ENCODE peak calls at places on chromosomes 7 and 10, in five cellular contexts. K is LoVo, G is cerebellar nuclear complex, I is iPS DF 19.7, J is NCI-H1092 treated with DMSO at 0.1 percent for 48 hours. Q is an unnamed sample.

GRCh38 chr10:48343106-48343505 is 36.6 kb downstream of the MAPK8 start:
- DNase-seq in K (no peak), G (no peak), I (no peak), J (no peak), Q (no peak)

GRCh38 chr10:30917790-30918189 is 113.9 kb downstream of the ZNF438 start:
- DNase-seq in K (no peak), G (no peak), I (no peak), J (no peak), Q (no peak)

GRCh38 chr10:8060704-8061121 is 6.2 kb downstream of the GATA3 start:
- DNase-seq in K (no peak), G (no peak), I (no peak), J (no peak), Q (no peak)

GRCh38 chr10:95286707-95287106 is 4.1 kb downstream of the PDLIM1 start:
- DNase-seq in K (no peak), G (no peak), I (no peak), J (no peak), Q (no peak)

GRCh38 chr10:104139221-104139620 is 17.2 kb downstream of the SFR1 start:
- DNase-seq in K (no peak), G (no peak), I (no peak), J (no peak), Q (no peak)

GRCh38 chr7:55415173-55415778 is 50.1 kb downstream of the LANCL2 start:
- DNase-seq in K (peak; percentile 89), G (no peak), I (no peak), J (peak; percentile 87), Q (peak; percentile 85)

GRCh38 chr10:96758423-96758822 is 38.1 kb upstream of the PIK3AP1 start:
- DNase-seq in K (no peak), G (no peak), I (no peak), J (no peak), Q (no peak)

GRCh38 chr7:21617916-21618390 is 75.1 kb downstream of the DNAH11 start:
- DNase-seq in K (peak; percentile 93), G (no peak), I (no peak), J (no peak), Q (peak; percentile 47)

GRCh38 chr10:125868372-125868975 is 12.6 kb downstream of the DHX32 start:
- DNase-seq in K (peak; percentile 67), G (no peak), I (peak; percentile 12), J (peak; percentile 16), Q (peak; percentile 57)

GRCh38 chr7:138981332-138982203 is at the start of gene KIAA1549:
- DNase-seq in K (peak; percentile 91), G (no peak), I (no peak), J (peak; percentile 76), Q (peak; percentile 79)

GRCh38 chr7:82805527-82805960 is 357.1 kb downstream of the PCLO start:
- DNase-seq in K (peak; percentile 37), G (no peak), I (peak; percentile 40), J (no peak), Q (no peak)

GRCh38 chr7:38929460-38930171 is 20.6 kb upstream of the VPS41 start:
- DNase-seq in K (no peak), G (no peak), I (no peak), J (no peak), Q (no peak)

GRCh38 chr10:115830260-115830970 is 442.6 kb downstream of the GFRA1 start:
- DNase-seq in K (no peak), G (no peak), I (no peak), J (no peak), Q (no peak)

GRCh38 chr7:40717242-40717641 is 582.4 kb downstream of the SUGCT start:
- DNase-seq in K (peak; percentile 99), G (no peak), I (peak; percentile 70), J (no peak), Q (peak; percentile 95)

GRCh38 chr10:59741583-59741982 is 11.7 kb downstream of the MRLN start:
- DNase-seq in K (no peak), G (no peak), I (no peak), J (no peak), Q (no peak)

GRCh38 chr7:142177869-142178268 is 66.4 kb downstream of the MGAM2 start:
- DNase-seq in K (no peak), G (no peak), I (no peak), J (no peak), Q (no peak)

GRCh38 chr7:118104812-118105441 is 79.0 kb upstream of the LSM8 start:
- DNase-seq in K (peak; percentile 67), G (no peak), I (no peak), J (peak; percentile 61), Q (peak; percentile 28)

GRCh38 chr10:50281967-50282522 is 30.7 kb upstream of the ASAH2 start:
- DNase-seq in K (no peak), G (no peak), I (no peak), J (no peak), Q (no peak)

GRCh38 chr10:71210031-71210871 is 2.1 kb upstream of the UNC5B start:
- DNase-seq in K (no peak), G (no peak), I (no peak), J (peak; percentile 13), Q (peak; percentile 16)

GRCh38 chr7:158695726-158696452 is 8.7 kb downstream of the NCAPG2 start:
- DNase-seq in K (peak; percentile 30), G (no peak), I (no peak), J (no peak), Q (peak; percentile 28)

GRCh38 chr7:45180084-45180986 is 22.7 kb downstream of the RAMP3 start:
- DNase-seq in K (no peak), G (no peak), I (no peak), J (no peak), Q (no peak)

GRCh38 chr10:27433976-27434375 is 70.1 kb upstream of the RAB18 start:
- DNase-seq in K (no peak), G (no peak), I (no peak), J (no peak), Q (no peak)

GRCh38 chr7:7639421-7639820 is 1.1 kb upstream of the UMAD1 start:
- DNase-seq in K (no peak), G (no peak), I (no peak), J (no peak), Q (no peak)

GRCh38 chr10:34049887-34050286 is 715.4 kb upstream of the NRP1 start:
- DNase-seq in K (no peak), G (no peak), I (no peak), J (no peak), Q (no peak)

GRCh38 chr10:105950410-105950809 is 1214.1 kb downstream of the SORCS1 start:
- DNase-seq in K (peak; percentile 48), G (no peak), I (no peak), J (no peak), Q (peak; percentile 43)

GRCh38 chr7:95335093-95335492 is 10.8 kb upstream of the PON1 start:
- DNase-seq in K (no peak), G (no peak), I (no peak), J (no peak), Q (no peak)

GRCh38 chr10:64306888-64307287 is 785.7 kb downstream of the REEP3 start:
- DNase-seq in K (no peak), G (no peak), I (no peak), J (no peak), Q (no peak)

GRCh38 chr7:123761729-123762128 is 12.9 kb upstream of the WASL start:
- DNase-seq in K (no peak), G (no peak), I (no peak), J (no peak), Q (no peak)

GRCh38 chr7:28093617-28094232 is 86.9 kb downstream of the JAZF1 start:
- DNase-seq in K (peak; percentile 28), G (no peak), I (peak; percentile 74), J (peak; percentile 67), Q (peak; percentile 89)